ENCODE peak calls at places on chromosomes 4 and X, in nine cellular contexts. C, Z, I, D, Q, B, S, N and F are unnamed samples.

GRCh38 chr4:38752393-38752961 is 30.3 kb downstream of the TLR10 start:
- DNase-seq in N (no peak), B (peak), C (no peak), Q (no peak), D (no peak), I (peak), S (no peak), Z (no peak), F (no peak)

GRCh38 chr4:150390531-150390910 is 191.4 kb upstream of the MAB21L2 start:
- DNase-seq in B (no peak), N (no peak), D (no peak), C (no peak), I (no peak), S (no peak), Q (no peak), Z (no peak), F (no peak)

GRCh38 chrX:26651755-26652154 is 435.8 kb downstream of the MAGEB5 start:
- DNase-seq in C (no peak), N (no peak), S (no peak), D (no peak), Q (no peak), I (no peak), B (peak), Z (no peak), F (no peak)

GRCh38 chr4:8542776-8543525 is 37.2 kb upstream of the GPR78 start:
- DNase-seq in I (no peak), S (no peak), Z (no peak), C (no peak), D (no peak), Q (no peak), B (no peak), N (no peak), F (no peak)

GRCh38 chr4:101708640-101709039 is 81.9 kb upstream of the BANK1 start:
- DNase-seq in Z (no peak), S (no peak), I (no peak), N (no peak), B (no peak), C (peak), Q (no peak), D (no peak), F (no peak)

GRCh38 chrX:19354625-19355024 is 10.9 kb downstream of the PDHA1 start:
- DNase-seq in Q (no peak), I (no peak), Z (no peak), N (no peak), B (no peak), D (no peak), S (no peak), C (no peak), F (no peak)

GRCh38 chrX:107880054-107880610 is 54.5 kb downstream of the MID2 start:
- DNase-seq in N (no peak), D (no peak), Q (no peak), B (no peak), I (no peak), S (no peak), C (no peak), Z (no peak), F (peak)

GRCh38 chrX:51931761-51932160 is 38.3 kb downstream of the MAGED1 start:
- DNase-seq in N (peak), C (no peak), I (peak), Q (no peak), B (no peak), D (no peak), S (no peak), Z (no peak), F (no peak)

GRCh38 chrX:40617566-40617965 is 5.7 kb upstream of the MPC1L start:
- DNase-seq in Z (no peak), C (no peak), B (no peak), D (no peak), S (no peak), I (no peak), Q (no peak), N (no peak), F (no peak)

GRCh38 chrX:70172226-70172625 is 5.1 kb upstream of the DGAT2L6 start:
- DNase-seq in I (no peak), D (peak), N (no peak), C (peak), Q (no peak), Z (no peak), B (no peak), S (no peak), F (no peak)

GRCh38 chr4:4677825-4678522 is 136.1 kb upstream of the STX18 start:
- DNase-seq in Z (no peak), D (no peak), Q (no peak), N (peak), C (peak), I (peak), B (no peak), S (no peak), F (no peak)

GRCh38 chrX:24955372-24955771 is 60.4 kb downstream of the ARX start:
- DNase-seq in S (no peak), B (no peak), N (no peak), I (no peak), Z (no peak), D (no peak), Q (no peak), C (no peak), F (no peak)

GRCh38 chr4:113434247-113434587 is 327.3 kb downstream of the CAMK2D start:
- DNase-seq in B (peak), Z (no peak), I (no peak), N (no peak), C (peak), Q (no peak), D (peak), S (no peak), F (no peak)

GRCh38 chr4:156346959-156347385 is 393.3 kb upstream of the CTSO start:
- DNase-seq in S (no peak), B (no peak), D (no peak), N (no peak), C (no peak), Q (no peak), I (no peak), Z (no peak), F (no peak)

GRCh38 chrX:101668143-101668542 is 8.5 kb upstream of the ARMCX2 start:
- DNase-seq in Z (no peak), S (no peak), D (no peak), I (no peak), N (no peak), B (no peak), C (no peak), Q (no peak), F (no peak)

GRCh38 chr4:102683846-102684581 is 76.8 kb downstream of the MANBA start:
- DNase-seq in Z (no peak), B (no peak), D (no peak), C (no peak), N (no peak), S (no peak), I (no peak), Q (no peak), F (peak)

GRCh38 chrX:49877397-49878101 is 1.7 kb upstream of the USP27X start:
- DNase-seq in Q (peak), C (no peak), N (no peak), B (no peak), D (no peak), I (no peak), S (no peak), Z (no peak), F (no peak)

GRCh38 chrX:141924293-141924692 is 20.6 kb downstream of the MAGEC1 start:
- DNase-seq in D (no peak), Q (no peak), Z (no peak), S (no peak), C (no peak), N (no peak), B (no peak), I (no peak), F (no peak)

GRCh38 chr4:6749340-6750171 is 33.0 kb upstream of the KIAA0232 start:
- DNase-seq in D (peak), C (peak), I (peak), S (no peak), N (no peak), B (peak), Z (peak), Q (no peak), F (no peak)

GRCh38 chr4:169198167-169198566 is 72.6 kb downstream of the SH3RF1 start:
- DNase-seq in Z (no peak), Q (no peak), I (no peak), N (no peak), S (no peak), B (no peak), C (no peak), D (no peak), F (no peak)

GRCh38 chr4:95754667-95755066 is 85.2 kb upstream of the PDHA2 start:
- DNase-seq in Q (no peak), S (no peak), N (no peak), C (no peak), D (no peak), Z (no peak), B (no peak), I (no peak), F (no peak)

GRCh38 chr4:133800966-133801365 is 400.6 kb downstream of the PABPC4L start:
- DNase-seq in B (no peak), S (no peak), Z (no peak), D (no peak), Q (no peak), C (no peak), I (no peak), N (no peak), F (no peak)

GRCh38 chr4:158159054-158159717 is 13.6 kb downstream of the GASK1B start:
- DNase-seq in B (peak), Q (no peak), I (peak), D (no peak), C (peak), N (no peak), Z (no peak), S (no peak), F (peak)

GRCh38 chrX:87798039-87798438 is 280.4 kb downstream of the KLHL4 start:
- DNase-seq in N (no peak), S (no peak), Q (no peak), Z (no peak), B (no peak), I (no peak), C (no peak), D (no peak), F (no peak)

GRCh38 chr4:169225058-169225751 is 45.6 kb downstream of the SH3RF1 start:
- DNase-seq in B (peak), N (peak), Z (no peak), I (peak), S (no peak), Q (no peak), D (peak), C (peak), F (peak)

GRCh38 chrX:143633530-143634372 is 2.1 kb downstream of the SLITRK4 start:
- DNase-seq in Q (no peak), B (no peak), Z (no peak), D (no peak), S (peak), I (no peak), N (no peak), C (no peak), F (no peak)

GRCh38 chrX:3712080-3712869 is 1.2 kb downstream of the PRKX start:
- DNase-seq in I (peak), S (no peak), N (no peak), C (peak), D (peak), Z (no peak), B (no peak), Q (peak), F (no peak)

GRCh38 chr4:101791189-101791572 is 651 bp downstream of the BANK1 start:
- DNase-seq in N (no peak), I (no peak), D (peak), S (no peak), C (no peak), Q (no peak), B (no peak), Z (no peak), F (no peak)

GRCh38 chr4:140673729-140674128 is 82.5 kb downstream of the TBC1D9 start:
- DNase-seq in Z (no peak), Q (no peak), I (peak), S (no peak), B (no peak), C (peak), N (peak), D (no peak), F (no peak)

GRCh38 chrX:138740361-138740760 is 28.8 kb upstream of the FGF13 start:
- DNase-seq in Q (no peak), B (no peak), Z (no peak), C (no peak), D (no peak), N (no peak), S (no peak), I (no peak), F (no peak)

GRCh38 chr4:180330521-180330920 is 1912.7 kb upstream of the TENM3 start:
- DNase-seq in Q (no peak), Z (no peak), S (no peak), N (no peak), C (no peak), I (no peak), B (no peak), D (no peak), F (peak)

GRCh38 chr4:139865537-139865936 is 199.9 kb downstream of the MGST2 start:
- DNase-seq in S (no peak), B (no peak), C (no peak), I (no peak), Z (no peak), N (no peak), D (no peak), Q (no peak), F (no peak)

GRCh38 chr4:182280439-182281111 is 37.4 kb downstream of the TENM3 start:
- DNase-seq in D (no peak), Q (no peak), B (no peak), N (no peak), S (no peak), C (peak), Z (no peak), I (peak), F (peak)

GRCh38 chrX:103552236-103552635 is 32.9 kb upstream of the RAB40A start:
- DNase-seq in D (peak), Z (no peak), N (no peak), B (no peak), Q (no peak), C (no peak), I (no peak), S (no peak), F (no peak)